ENCODE peak calls at places on chromosomes 16 and 17, in four cellular contexts. H is HuH-7, C is AG09309, J is NCI-H460. B is an unnamed sample.

GRCh38 chr17:83054518-83055125 is 24.8 kb upstream of the METRNL start:
- DNase-seq in H (no peak), C (no peak), J (no peak), B (no peak)

GRCh38 chr16:71628810-71629209 is 2.8 kb downstream of the MARVELD3 start:
- DNase-seq in H (no peak), C (no peak), J (no peak), B (no peak)

GRCh38 chr16:68275611-68276191 is 11.4 kb downstream of the SLC7A6 start:
- DNase-seq in H (no peak), C (no peak), J (no peak), B (no peak)

GRCh38 chr17:32256012-32256694 is 9.5 kb upstream of the RHBDL3 start:
- DNase-seq in H (no peak), C (no peak), J (no peak), B (no peak)

GRCh38 chr16:85335584-85336492 is 223.6 kb upstream of the CIBAR2 start:
- DNase-seq in H (no peak), C (no peak), J (no peak), B (no peak)

GRCh38 chr17:77901476-77901875 is 57.0 kb upstream of the TNRC6C start:
- DNase-seq in H (no peak), C (no peak), J (no peak), B (no peak)

GRCh38 chr17:63475491-63476412 is 1.1 kb upstream of the ACE start:
- DNase-seq in H (no peak), C (no peak), J (no peak), B (no peak)

GRCh38 chr16:27405546-27406451 is 3.8 kb downstream of the IL21R start:
- DNase-seq in H (no peak), C (no peak), J (no peak), B (no peak)

GRCh38 chr16:1564325-1564724 is 30.9 kb downstream of the TMEM204 start:
- DNase-seq in H (peak; percentile 30), C (no peak), J (no peak), B (no peak)

GRCh38 chr17:74601944-74602572 is 10.0 kb upstream of the CD300LD start:
- DNase-seq in H (peak; percentile 63), C (no peak), J (peak; percentile 53), B (peak; percentile 59)

B was measured in Caco-2.